ENCODE peak calls at places on chromosomes 16 and 17, in seven cellular contexts. One of them, this sample, is unnamed.

GRCh38 chr16:57115504-57116182 is 23.3 kb downstream of the CPNE2 start:
- DNase-seq in SK-N-SH: peak; percentile 70
- DNase-seq in fibroblast of lung: peak; percentile 59
- DNase-seq in GM23248: no peak
- DNase-seq in heart left ventricle: peak; percentile 83
- DNase-seq in lung: no peak
- DNase-seq in fibroblast of mammary gland: peak; percentile 37
- DNase-seq in this sample: no peak

GRCh38 chr17:79495665-79496064 is 115.2 kb downstream of the RBFOX3 start:
- DNase-seq in heart left ventricle: no peak
- DNase-seq in GM23248: no peak
- DNase-seq in fibroblast of mammary gland: no peak
- DNase-seq in fibroblast of lung: no peak
- DNase-seq in SK-N-SH: peak; percentile 68
- DNase-seq in lung: no peak
- DNase-seq in this sample: no peak

GRCh38 chr17:13508916-13509315 is 92.8 kb downstream of the HS3ST3A1 start:
- DNase-seq in heart left ventricle: no peak
- DNase-seq in GM23248: peak; percentile 21
- DNase-seq in fibroblast of lung: no peak
- DNase-seq in lung: no peak
- DNase-seq in fibroblast of mammary gland: peak; percentile 20
- DNase-seq in SK-N-SH: no peak
- DNase-seq in this sample: no peak

GRCh38 chr16:369866-370436 is 387 bp downstream of the MRPL28 start:
- DNase-seq in heart left ventricle: no peak
- DNase-seq in lung: no peak
- DNase-seq in fibroblast of lung: peak; percentile 23
- DNase-seq in SK-N-SH: peak; percentile 76
- DNase-seq in fibroblast of mammary gland: no peak
- DNase-seq in GM23248: peak; percentile 54
- DNase-seq in this sample: no peak

GRCh38 chr17:44159519-44160210 is 10.8 kb upstream of the ASB16 start:
- DNase-seq in SK-N-SH: no peak
- DNase-seq in GM23248: no peak
- DNase-seq in heart left ventricle: no peak
- DNase-seq in lung: no peak
- DNase-seq in fibroblast of mammary gland: peak; percentile 16
- DNase-seq in fibroblast of lung: no peak
- DNase-seq in this sample: no peak

GRCh38 chr17:79678856-79679255 is 51.9 kb upstream of the ENPP7 start:
- DNase-seq in lung: no peak
- DNase-seq in fibroblast of mammary gland: no peak
- DNase-seq in fibroblast of lung: no peak
- DNase-seq in heart left ventricle: no peak
- DNase-seq in GM23248: no peak
- DNase-seq in SK-N-SH: no peak
- DNase-seq in this sample: no peak

GRCh38 chr17:47896672-47897490 is 845 bp downstream of the SP2 start:
- DNase-seq in fibroblast of mammary gland: no peak
- DNase-seq in SK-N-SH: no peak
- DNase-seq in fibroblast of lung: peak; percentile 20
- DNase-seq in heart left ventricle: no peak
- DNase-seq in GM23248: peak; percentile 50
- DNase-seq in lung: no peak
- DNase-seq in this sample: peak; percentile 29

GRCh38 chr17:7038025-7038862 is 2.4 kb downstream of the SLC16A13 start:
- DNase-seq in lung: no peak
- DNase-seq in heart left ventricle: no peak
- DNase-seq in fibroblast of lung: no peak
- DNase-seq in fibroblast of mammary gland: no peak
- DNase-seq in SK-N-SH: peak; percentile 38
- DNase-seq in GM23248: no peak
- DNase-seq in this sample: no peak

GRCh38 chr17:66574123-66574522 is 260.8 kb upstream of the CACNG5 start:
- DNase-seq in fibroblast of lung: no peak
- DNase-seq in fibroblast of mammary gland: no peak
- DNase-seq in SK-N-SH: no peak
- DNase-seq in lung: no peak
- DNase-seq in heart left ventricle: no peak
- DNase-seq in GM23248: no peak
- DNase-seq in this sample: no peak

GRCh38 chr16:67593288-67593687 is 31.0 kb downstream of the CTCF start:
- DNase-seq in fibroblast of mammary gland: no peak
- DNase-seq in SK-N-SH: peak; percentile 27
- DNase-seq in GM23248: no peak
- DNase-seq in fibroblast of lung: peak; percentile 12
- DNase-seq in heart left ventricle: no peak
- DNase-seq in lung: no peak
- DNase-seq in this sample: no peak

GRCh38 chr17:66786101-66786500 is 48.8 kb upstream of the CACNG5 start:
- DNase-seq in heart left ventricle: no peak
- DNase-seq in lung: no peak
- DNase-seq in SK-N-SH: no peak
- DNase-seq in GM23248: no peak
- DNase-seq in fibroblast of mammary gland: no peak
- DNase-seq in fibroblast of lung: no peak
- DNase-seq in this sample: no peak

GRCh38 chr17:75589017-75589918 is 1.7 kb downstream of the MYO15B start:
- DNase-seq in lung: peak; percentile 97
- DNase-seq in fibroblast of lung: peak; percentile 67
- DNase-seq in fibroblast of mammary gland: peak; percentile 56
- DNase-seq in SK-N-SH: peak; percentile 100
- DNase-seq in GM23248: peak; percentile 91
- DNase-seq in heart left ventricle: peak; percentile 96
- DNase-seq in this sample: peak; percentile 36

GRCh38 chr17:75587718-75588545 is at the start of gene MYO15B:
- DNase-seq in SK-N-SH: no peak
- DNase-seq in heart left ventricle: peak; percentile 68
- DNase-seq in fibroblast of lung: no peak
- DNase-seq in GM23248: peak; percentile 32
- DNase-seq in lung: peak; percentile 67
- DNase-seq in fibroblast of mammary gland: no peak
- DNase-seq in this sample: no peak

GRCh38 chr17:75589919-75590303 is 2.3 kb downstream of the MYO15B start:
- DNase-seq in heart left ventricle: no peak
- DNase-seq in SK-N-SH: no peak
- DNase-seq in fibroblast of mammary gland: no peak
- DNase-seq in lung: no peak
- DNase-seq in GM23248: no peak
- DNase-seq in fibroblast of lung: no peak
- DNase-seq in this sample: no peak

GRCh38 chr17:75590314-75590761 is 2.7 kb downstream of the MYO15B start:
- DNase-seq in SK-N-SH: no peak
- DNase-seq in GM23248: no peak
- DNase-seq in heart left ventricle: no peak
- DNase-seq in fibroblast of lung: no peak
- DNase-seq in lung: no peak
- DNase-seq in fibroblast of mammary gland: no peak
- DNase-seq in this sample: no peak

DNA sequence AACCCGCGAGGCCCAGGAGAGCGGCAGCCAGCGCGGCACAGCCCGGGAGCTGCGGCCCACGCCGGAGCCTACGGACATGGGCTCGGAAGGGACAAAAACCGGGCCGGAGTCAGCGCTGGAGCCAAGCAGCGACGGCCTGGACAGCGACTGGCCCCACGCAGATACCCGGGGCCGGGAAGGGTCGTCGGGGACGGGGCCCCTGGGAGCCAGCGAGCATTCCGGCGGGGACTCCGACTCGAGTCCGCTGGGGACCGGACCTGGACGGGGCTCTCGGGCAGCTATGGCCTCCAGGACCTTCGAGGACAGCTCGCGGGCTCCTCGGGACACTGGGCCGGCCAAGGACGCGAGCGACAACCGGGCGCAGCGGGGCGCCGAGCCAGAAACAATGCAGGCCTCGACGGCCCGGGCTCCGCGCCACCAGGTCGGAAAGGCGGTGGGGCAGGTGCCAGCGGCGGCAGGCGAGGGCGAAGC is 981 bp downstream of the MYO15B start:
- DNase-seq in SK-N-SH: no peak
- DNase-seq in GM23248: no peak
- DNase-seq in lung: peak; percentile 36
- DNase-seq in fibroblast of lung: no peak
- DNase-seq in heart left ventricle: peak; percentile 56
- DNase-seq in fibroblast of mammary gland: no peak
- DNase-seq in this sample: no peak
- H3K4me3 ChIP-seq in SK-N-SH: peak overlapping the region; percentile 41
- H3K4me3 ChIP-seq in GM23248: peak overlapping the region; percentile 59
- H3K4me3 ChIP-seq in lung: peak overlapping the region; percentile 73
- H3K4me3 ChIP-seq in fibroblast of lung: no peak overlapping the region
- H3K4me3 ChIP-seq in heart left ventricle: peak overlapping the region; percentile 80
- H3K4me3 ChIP-seq in fibroblast of mammary gland: no peak overlapping the region
- H3K4me3 ChIP-seq in this sample: peak overlapping the region; percentile 23

GRCh38 chr17:4549781-4550533 is 5.2 kb downstream of the MYBBP1A start:
- DNase-seq in heart left ventricle: peak; percentile 26
- DNase-seq in SK-N-SH: no peak
- DNase-seq in GM23248: no peak
- DNase-seq in fibroblast of lung: no peak
- DNase-seq in lung: no peak
- DNase-seq in fibroblast of mammary gland: no peak
- DNase-seq in this sample: no peak
- H3K4me3 ChIP-seq in heart left ventricle: no peak overlapping the region
- H3K4me3 ChIP-seq in SK-N-SH: no peak overlapping the region
- H3K4me3 ChIP-seq in GM23248: no peak overlapping the region
- H3K4me3 ChIP-seq in fibroblast of lung: no peak overlapping the region
- H3K4me3 ChIP-seq in lung: no peak overlapping the region
- H3K4me3 ChIP-seq in fibroblast of mammary gland: no peak overlapping the region
- H3K4me3 ChIP-seq in this sample: no peak overlapping the region

DNA sequence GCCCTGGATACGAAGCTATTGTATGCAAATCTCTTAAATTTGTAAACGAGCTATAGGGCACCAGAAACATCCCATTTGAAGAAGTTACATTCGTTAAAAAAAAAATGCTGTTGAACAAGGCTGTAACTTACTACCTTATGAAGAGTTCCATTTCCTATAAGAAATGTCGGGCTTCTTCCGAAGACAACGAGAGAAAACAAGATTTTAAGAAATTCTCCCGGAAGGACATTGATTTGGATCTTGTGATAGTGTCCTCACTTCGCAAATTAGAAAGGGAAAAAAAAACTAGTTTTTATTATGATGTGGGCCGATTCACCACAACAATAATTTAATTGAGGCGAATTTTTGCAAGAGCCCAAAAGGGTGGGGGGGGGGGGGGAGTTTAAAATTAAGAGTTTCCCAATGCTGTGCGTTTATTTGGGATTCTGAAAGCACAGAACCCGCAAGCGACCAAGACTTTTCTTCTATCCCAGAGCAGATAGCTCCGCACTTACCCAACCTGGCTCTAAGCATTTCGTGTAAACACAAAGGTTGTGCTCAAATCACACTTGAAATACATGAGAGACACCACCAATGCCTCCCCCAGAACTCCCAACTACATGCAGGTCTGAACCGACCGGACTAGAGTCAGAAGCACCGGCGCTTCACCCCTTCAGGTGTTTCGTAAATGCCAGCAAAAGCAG is 1.4 kb upstream of the SOX9 start:
- DNase-seq in SK-N-SH: no peak
- DNase-seq in heart left ventricle: no peak
- DNase-seq in fibroblast of mammary gland: no peak
- DNase-seq in fibroblast of lung: no peak
- DNase-seq in lung: no peak
- DNase-seq in GM23248: no peak
- DNase-seq in this sample: no peak
- H3K4me3 ChIP-seq in SK-N-SH: peak overlapping the region; percentile 74
- H3K4me3 ChIP-seq in heart left ventricle: peak overlapping the region; percentile 65
- H3K4me3 ChIP-seq in fibroblast of mammary gland: no peak overlapping the region
- H3K4me3 ChIP-seq in fibroblast of lung: peak overlapping the region; percentile 76
- H3K4me3 ChIP-seq in lung: no peak overlapping the region
- H3K4me3 ChIP-seq in GM23248: peak overlapping the region; percentile 94
- H3K4me3 ChIP-seq in this sample: no peak overlapping the region

GRCh38 chr17:68599873-68600122 is 1.4 kb downstream of the FAM20A start:
- DNase-seq in SK-N-SH: no peak
- DNase-seq in heart left ventricle: no peak
- DNase-seq in GM23248: no peak
- DNase-seq in fibroblast of mammary gland: no peak
- DNase-seq in lung: no peak
- DNase-seq in fibroblast of lung: no peak
- DNase-seq in this sample: no peak

GRCh38 chr17:68596411-68596945 is 4.7 kb downstream of the FAM20A start:
- DNase-seq in GM23248: no peak
- DNase-seq in heart left ventricle: no peak
- DNase-seq in fibroblast of mammary gland: no peak
- DNase-seq in fibroblast of lung: no peak
- DNase-seq in lung: no peak
- DNase-seq in SK-N-SH: no peak
- DNase-seq in this sample: no peak

GRCh38 chr17:68598545-68598961 is 2.6 kb downstream of the FAM20A start:
- DNase-seq in SK-N-SH: no peak
- DNase-seq in lung: no peak
- DNase-seq in GM23248: no peak
- DNase-seq in fibroblast of mammary gland: no peak
- DNase-seq in heart left ventricle: no peak
- DNase-seq in fibroblast of lung: no peak
- DNase-seq in this sample: no peak

GRCh38 chr17:68599091-68599872 is 1.9 kb downstream of the FAM20A start:
- DNase-seq in lung: no peak
- DNase-seq in heart left ventricle: no peak
- DNase-seq in SK-N-SH: no peak
- DNase-seq in fibroblast of lung: no peak
- DNase-seq in fibroblast of mammary gland: peak; percentile 97
- DNase-seq in GM23248: peak; percentile 90
- DNase-seq in this sample: no peak

GRCh38 chr17:68598074-68598473 is 3.1 kb downstream of the FAM20A start:
- DNase-seq in lung: no peak
- DNase-seq in heart left ventricle: no peak
- DNase-seq in fibroblast of lung: no peak
- DNase-seq in GM23248: no peak
- DNase-seq in SK-N-SH: no peak
- DNase-seq in fibroblast of mammary gland: no peak
- DNase-seq in this sample: no peak
- H3K4me3 ChIP-seq in lung: no peak overlapping the region
- H3K4me3 ChIP-seq in heart left ventricle: peak overlapping the region; percentile 77
- H3K4me3 ChIP-seq in fibroblast of lung: no peak overlapping the region
- H3K4me3 ChIP-seq in GM23248: peak overlapping the region; percentile 80
- H3K4me3 ChIP-seq in SK-N-SH: no peak overlapping the region
- H3K4me3 ChIP-seq in fibroblast of mammary gland: peak overlapping the region; percentile 78
- H3K4me3 ChIP-seq in this sample: no peak overlapping the region

GRCh38 chr17:50192873-50193274 is 8.6 kb downstream of the COL1A1 start:
- DNase-seq in GM23248: peak; percentile 55
- DNase-seq in SK-N-SH: no peak
- DNase-seq in fibroblast of mammary gland: peak; percentile 10
- DNase-seq in fibroblast of lung: no peak
- DNase-seq in heart left ventricle: no peak
- DNase-seq in lung: no peak
- DNase-seq in this sample: no peak

GRCh38 chr17:50189396-50190277 is 11.8 kb downstream of the COL1A1 start:
- DNase-seq in fibroblast of lung: peak; percentile 71
- DNase-seq in heart left ventricle: no peak
- DNase-seq in SK-N-SH: no peak
- DNase-seq in GM23248: peak; percentile 75
- DNase-seq in fibroblast of mammary gland: peak; percentile 52
- DNase-seq in lung: no peak
- DNase-seq in this sample: no peak

GRCh38 chr17:50192116-50192872 is 9.1 kb downstream of the COL1A1 start:
- DNase-seq in GM23248: peak; percentile 59
- DNase-seq in fibroblast of lung: peak; percentile 37
- DNase-seq in fibroblast of mammary gland: peak; percentile 15
- DNase-seq in lung: no peak
- DNase-seq in SK-N-SH: no peak
- DNase-seq in heart left ventricle: no peak
- DNase-seq in this sample: no peak

GRCh38 chr17:50190278-50191069 is 11.0 kb downstream of the COL1A1 start:
- DNase-seq in heart left ventricle: no peak
- DNase-seq in SK-N-SH: no peak
- DNase-seq in fibroblast of mammary gland: no peak
- DNase-seq in fibroblast of lung: peak; percentile 67
- DNase-seq in GM23248: peak; percentile 69
- DNase-seq in lung: no peak
- DNase-seq in this sample: no peak

GRCh38 chr17:50191070-50192045 is 10.1 kb downstream of the COL1A1 start:
- DNase-seq in SK-N-SH: no peak
- DNase-seq in fibroblast of mammary gland: peak; percentile 54
- DNase-seq in lung: no peak
- DNase-seq in heart left ventricle: no peak
- DNase-seq in fibroblast of lung: peak; percentile 71
- DNase-seq in GM23248: peak; percentile 71
- DNase-seq in this sample: no peak
- H3K4me3 ChIP-seq in SK-N-SH: no peak overlapping the region
- H3K4me3 ChIP-seq in fibroblast of mammary gland: no peak overlapping the region
- H3K4me3 ChIP-seq in lung: no peak overlapping the region
- H3K4me3 ChIP-seq in heart left ventricle: no peak overlapping the region
- H3K4me3 ChIP-seq in fibroblast of lung: no peak overlapping the region
- H3K4me3 ChIP-seq in GM23248: peak overlapping the region; percentile 99
- H3K4me3 ChIP-seq in this sample: no peak overlapping the region